ENCODE peak calls at places on chromosomes 3 and 15, in four cellular contexts. T, Z, G and P are unnamed samples.

GRCh38 chr15:50148362-50148963 is 29.4 kb upstream of the ATP8B4 start:
- DNase-seq in T (no peak), Z (no peak), G (peak), P (no peak)

GRCh38 chr15:67930720-67931119 is 90.9 kb upstream of the RNU6-1 start:
- DNase-seq in T (no peak), Z (no peak), G (no peak), P (no peak)

GRCh38 chr3:50154840-50155490 is at the start of gene SEMA3F:
- DNase-seq in T (peak), Z (no peak), G (peak), P (peak)

GRCh38 chr3:179743913-179744312 is 91.1 kb downstream of the USP13 start:
- DNase-seq in T (no peak), Z (no peak), G (no peak), P (no peak)

GRCh38 chr15:29156521-29156920 is 113.1 kb downstream of the NSMCE3 start:
- DNase-seq in T (no peak), Z (no peak), G (no peak), P (no peak)

GRCh38 chr15:59622289-59622688 is 10.7 kb downstream of the GCNT3 start:
- DNase-seq in T (no peak), Z (no peak), G (peak), P (peak)

GRCh38 chr3:197353001-197353866 is 54.8 kb upstream of the DLG1 start:
- DNase-seq in T (no peak), Z (no peak), G (no peak), P (no peak)

GRCh38 chr3:169362261-169362660 is 301.3 kb downstream of the MECOM start:
- DNase-seq in T (no peak), Z (no peak), G (no peak), P (no peak)

GRCh38 chr3:100024520-100025303 is 89.6 kb downstream of the FILIP1L start:
- DNase-seq in T (no peak), Z (no peak), G (peak), P (no peak)

GRCh38 chr3:16494094-16494493 is 19.4 kb downstream of the RFTN1 start:
- DNase-seq in T (no peak), Z (no peak), G (no peak), P (no peak)

GRCh38 chr3:152071315-152071714 is 197.4 kb upstream of the MBNL1 start:
- DNase-seq in T (no peak), Z (no peak), G (no peak), P (no peak)

GRCh38 chr3:50119786-50120185 is 31.1 kb downstream of the RBM5 start:
- DNase-seq in T (no peak), Z (no peak), G (no peak), P (no peak)

GRCh38 chr3:193870376-193871092 is 265.4 kb upstream of the HES1 start:
- DNase-seq in T (no peak), Z (no peak), G (no peak), P (no peak)

GRCh38 chr3:10951295-10951926 is 41.1 kb upstream of the SLC6A1 start:
- DNase-seq in T (no peak), Z (no peak), G (no peak), P (no peak)

GRCh38 chr3:192062186-192062585 is 601.2 kb downstream of the PYDC2 start:
- DNase-seq in T (no peak), Z (no peak), G (no peak), P (no peak)